ENCODE peak calls at places on chromosomes 6 and 20, in ten cellular contexts. One of them, this sample, is unnamed.

GRCh38 chr6:10421508-10422281 is 6.8 kb upstream of the TFAP2A start:
- DNase-seq in cardiac muscle cell: no peak
- DNase-seq in dermis blood vessel endothelial cell: no peak
- DNase-seq in iPS DF 6.9: no peak
- DNase-seq in bronchial epithelial cell: no peak
- DNase-seq in ELF-1: peak
- DNase-seq in H4: no peak
- DNase-seq in NCI-H1092: no peak
- DNase-seq in upper lobe of right lung: no peak
- DNase-seq in right lobe of liver: no peak
- DNase-seq in this sample: no peak

GRCh38 chr6:137217801-137218472 is 1.2 kb downstream of the IFNGR1 start:
- DNase-seq in cardiac muscle cell: no peak
- DNase-seq in dermis blood vessel endothelial cell: peak
- DNase-seq in iPS DF 6.9: no peak
- DNase-seq in bronchial epithelial cell: peak
- DNase-seq in ELF-1: no peak
- DNase-seq in H4: no peak
- DNase-seq in NCI-H1092: no peak
- DNase-seq in upper lobe of right lung: no peak
- DNase-seq in right lobe of liver: no peak
- DNase-seq in this sample: peak

GRCh38 chr20:25233016-25233772 is 14.7 kb upstream of the PYGB start:
- DNase-seq in cardiac muscle cell: no peak
- DNase-seq in dermis blood vessel endothelial cell: peak
- DNase-seq in iPS DF 6.9: no peak
- DNase-seq in bronchial epithelial cell: peak
- DNase-seq in ELF-1: peak
- DNase-seq in H4: peak
- DNase-seq in NCI-H1092: peak
- DNase-seq in upper lobe of right lung: peak
- DNase-seq in right lobe of liver: peak
- DNase-seq in this sample: peak

GRCh38 chr6:154653853-154654252 is 79.4 kb upstream of the SCAF8 start:
- DNase-seq in cardiac muscle cell: no peak
- DNase-seq in dermis blood vessel endothelial cell: peak
- DNase-seq in iPS DF 6.9: no peak
- DNase-seq in bronchial epithelial cell: peak
- DNase-seq in ELF-1: no peak
- DNase-seq in H4: peak
- DNase-seq in NCI-H1092: no peak
- DNase-seq in upper lobe of right lung: no peak
- DNase-seq in right lobe of liver: no peak
- DNase-seq in this sample: peak

GRCh38 chr6:122726649-122727048 is 52.9 kb upstream of the FABP7 start:
- DNase-seq in cardiac muscle cell: peak
- DNase-seq in dermis blood vessel endothelial cell: peak
- DNase-seq in iPS DF 6.9: peak
- DNase-seq in bronchial epithelial cell: peak
- DNase-seq in ELF-1: peak
- DNase-seq in H4: no peak
- DNase-seq in NCI-H1092: no peak
- DNase-seq in upper lobe of right lung: no peak
- DNase-seq in right lobe of liver: no peak
- DNase-seq in this sample: peak

GRCh38 chr20:18390201-18390600 is 76.6 kb downstream of the DZANK1 start:
- DNase-seq in cardiac muscle cell: no peak
- DNase-seq in dermis blood vessel endothelial cell: peak
- DNase-seq in iPS DF 6.9: no peak
- DNase-seq in bronchial epithelial cell: no peak
- DNase-seq in ELF-1: no peak
- DNase-seq in H4: no peak
- DNase-seq in NCI-H1092: no peak
- DNase-seq in upper lobe of right lung: no peak
- DNase-seq in right lobe of liver: no peak
- DNase-seq in this sample: no peak

GRCh38 chr6:53086302-53086701 is 21.1 kb downstream of the FBXO9 start:
- DNase-seq in cardiac muscle cell: no peak
- DNase-seq in dermis blood vessel endothelial cell: no peak
- DNase-seq in iPS DF 6.9: no peak
- DNase-seq in bronchial epithelial cell: no peak
- DNase-seq in ELF-1: no peak
- DNase-seq in H4: no peak
- DNase-seq in NCI-H1092: no peak
- DNase-seq in upper lobe of right lung: no peak
- DNase-seq in right lobe of liver: no peak
- DNase-seq in this sample: no peak

GRCh38 chr20:50242863-50243609 is 52.4 kb downstream of the CEBPB start:
- DNase-seq in cardiac muscle cell: no peak
- DNase-seq in dermis blood vessel endothelial cell: peak
- DNase-seq in iPS DF 6.9: no peak
- DNase-seq in bronchial epithelial cell: peak
- DNase-seq in ELF-1: no peak
- DNase-seq in H4: peak
- DNase-seq in NCI-H1092: peak
- DNase-seq in upper lobe of right lung: no peak
- DNase-seq in right lobe of liver: no peak
- DNase-seq in this sample: no peak

GRCh38 chr6:54236984-54237383 is 71.3 kb upstream of the TINAG start:
- DNase-seq in cardiac muscle cell: no peak
- DNase-seq in dermis blood vessel endothelial cell: no peak
- DNase-seq in iPS DF 6.9: no peak
- DNase-seq in bronchial epithelial cell: peak
- DNase-seq in ELF-1: peak
- DNase-seq in H4: no peak
- DNase-seq in NCI-H1092: no peak
- DNase-seq in upper lobe of right lung: no peak
- DNase-seq in right lobe of liver: no peak
- DNase-seq in this sample: peak

GRCh38 chr20:29123861-29124260 is 2133.6 kb upstream of the DEFB115 start:
- DNase-seq in cardiac muscle cell: no peak
- DNase-seq in dermis blood vessel endothelial cell: no peak
- DNase-seq in iPS DF 6.9: no peak
- DNase-seq in bronchial epithelial cell: no peak
- DNase-seq in ELF-1: no peak
- DNase-seq in H4: no peak
- DNase-seq in NCI-H1092: no peak
- DNase-seq in upper lobe of right lung: no peak
- DNase-seq in right lobe of liver: no peak
- DNase-seq in this sample: no peak

GRCh38 chr6:135092724-135093123 is 38.1 kb upstream of the HBS1L start:
- DNase-seq in cardiac muscle cell: no peak
- DNase-seq in dermis blood vessel endothelial cell: no peak
- DNase-seq in iPS DF 6.9: no peak
- DNase-seq in bronchial epithelial cell: no peak
- DNase-seq in ELF-1: no peak
- DNase-seq in H4: no peak
- DNase-seq in NCI-H1092: no peak
- DNase-seq in upper lobe of right lung: no peak
- DNase-seq in right lobe of liver: no peak
- DNase-seq in this sample: no peak

GRCh38 chr20:57618091-57618765 is 2.0 kb downstream of the ZBP1 start:
- DNase-seq in cardiac muscle cell: no peak
- DNase-seq in dermis blood vessel endothelial cell: peak
- DNase-seq in iPS DF 6.9: no peak
- DNase-seq in bronchial epithelial cell: peak
- DNase-seq in ELF-1: peak
- DNase-seq in H4: no peak
- DNase-seq in NCI-H1092: no peak
- DNase-seq in upper lobe of right lung: peak
- DNase-seq in right lobe of liver: no peak
- DNase-seq in this sample: peak

GRCh38 chr6:138442663-138443062 is 38.6 kb downstream of the HEBP2 start:
- DNase-seq in cardiac muscle cell: no peak
- DNase-seq in dermis blood vessel endothelial cell: no peak
- DNase-seq in iPS DF 6.9: no peak
- DNase-seq in bronchial epithelial cell: no peak
- DNase-seq in ELF-1: no peak
- DNase-seq in H4: no peak
- DNase-seq in NCI-H1092: no peak
- DNase-seq in upper lobe of right lung: no peak
- DNase-seq in right lobe of liver: no peak
- DNase-seq in this sample: no peak

GRCh38 chr20:24131684-24132083 is 143.1 kb upstream of the GGTLC1 start:
- DNase-seq in cardiac muscle cell: no peak
- DNase-seq in dermis blood vessel endothelial cell: peak
- DNase-seq in iPS DF 6.9: no peak
- DNase-seq in bronchial epithelial cell: no peak
- DNase-seq in ELF-1: no peak
- DNase-seq in H4: no peak
- DNase-seq in NCI-H1092: no peak
- DNase-seq in upper lobe of right lung: no peak
- DNase-seq in right lobe of liver: no peak
- DNase-seq in this sample: no peak

GRCh38 chr20:1324598-1325172 is 4.3 kb downstream of the SDCBP2 start:
- DNase-seq in cardiac muscle cell: no peak
- DNase-seq in dermis blood vessel endothelial cell: peak
- DNase-seq in iPS DF 6.9: no peak
- DNase-seq in bronchial epithelial cell: no peak
- DNase-seq in ELF-1: no peak
- DNase-seq in H4: peak
- DNase-seq in NCI-H1092: no peak
- DNase-seq in upper lobe of right lung: no peak
- DNase-seq in right lobe of liver: no peak
- DNase-seq in this sample: no peak

GRCh38 chr6:28794175-28795002 is 129.4 kb downstream of the TRIM27 start:
- DNase-seq in cardiac muscle cell: peak
- DNase-seq in dermis blood vessel endothelial cell: peak
- DNase-seq in iPS DF 6.9: no peak
- DNase-seq in bronchial epithelial cell: peak
- DNase-seq in ELF-1: peak
- DNase-seq in H4: peak
- DNase-seq in NCI-H1092: no peak
- DNase-seq in upper lobe of right lung: no peak
- DNase-seq in right lobe of liver: no peak
- DNase-seq in this sample: peak

GRCh38 chr6:156434049-156434794 is 343.0 kb upstream of the ARID1B start:
- DNase-seq in cardiac muscle cell: no peak
- DNase-seq in dermis blood vessel endothelial cell: no peak
- DNase-seq in iPS DF 6.9: no peak
- DNase-seq in bronchial epithelial cell: no peak
- DNase-seq in ELF-1: no peak
- DNase-seq in H4: no peak
- DNase-seq in NCI-H1092: no peak
- DNase-seq in upper lobe of right lung: no peak
- DNase-seq in right lobe of liver: no peak
- DNase-seq in this sample: no peak

GRCh38 chr6:6665505-6665904 is 77.0 kb downstream of the LY86 start:
- DNase-seq in cardiac muscle cell: no peak
- DNase-seq in dermis blood vessel endothelial cell: peak
- DNase-seq in iPS DF 6.9: no peak
- DNase-seq in bronchial epithelial cell: no peak
- DNase-seq in ELF-1: peak
- DNase-seq in H4: no peak
- DNase-seq in NCI-H1092: no peak
- DNase-seq in upper lobe of right lung: no peak
- DNase-seq in right lobe of liver: no peak
- DNase-seq in this sample: no peak

GRCh38 chr20:62817975-62818591 is 1.2 kb downstream of the COL9A3 start:
- DNase-seq in cardiac muscle cell: no peak
- DNase-seq in dermis blood vessel endothelial cell: no peak
- DNase-seq in iPS DF 6.9: no peak
- DNase-seq in bronchial epithelial cell: no peak
- DNase-seq in ELF-1: no peak
- DNase-seq in H4: no peak
- DNase-seq in NCI-H1092: no peak
- DNase-seq in upper lobe of right lung: no peak
- DNase-seq in right lobe of liver: no peak
- DNase-seq in this sample: no peak

GRCh38 chr6:124057448-124057847 is 253.8 kb downstream of the NKAIN2 start:
- DNase-seq in cardiac muscle cell: no peak
- DNase-seq in dermis blood vessel endothelial cell: no peak
- DNase-seq in iPS DF 6.9: no peak
- DNase-seq in bronchial epithelial cell: no peak
- DNase-seq in ELF-1: no peak
- DNase-seq in H4: no peak
- DNase-seq in NCI-H1092: peak
- DNase-seq in upper lobe of right lung: no peak
- DNase-seq in right lobe of liver: no peak
- DNase-seq in this sample: no peak

GRCh38 chr6:14383393-14384174 is 266.0 kb downstream of the CD83 start:
- DNase-seq in cardiac muscle cell: no peak
- DNase-seq in dermis blood vessel endothelial cell: no peak
- DNase-seq in iPS DF 6.9: no peak
- DNase-seq in bronchial epithelial cell: no peak
- DNase-seq in ELF-1: peak
- DNase-seq in H4: no peak
- DNase-seq in NCI-H1092: no peak
- DNase-seq in upper lobe of right lung: no peak
- DNase-seq in right lobe of liver: no peak
- DNase-seq in this sample: peak

GRCh38 chr20:62405981-62406513 is 1.0 kb downstream of the CABLES2 start:
- DNase-seq in cardiac muscle cell: no peak
- DNase-seq in dermis blood vessel endothelial cell: no peak
- DNase-seq in iPS DF 6.9: no peak
- DNase-seq in bronchial epithelial cell: no peak
- DNase-seq in ELF-1: no peak
- DNase-seq in H4: no peak
- DNase-seq in NCI-H1092: no peak
- DNase-seq in upper lobe of right lung: no peak
- DNase-seq in right lobe of liver: no peak
- DNase-seq in this sample: no peak

GRCh38 chr6:109799664-109800063 is 108.6 kb downstream of the FIG4 start:
- DNase-seq in cardiac muscle cell: no peak
- DNase-seq in dermis blood vessel endothelial cell: no peak
- DNase-seq in iPS DF 6.9: no peak
- DNase-seq in bronchial epithelial cell: peak
- DNase-seq in ELF-1: no peak
- DNase-seq in H4: no peak
- DNase-seq in NCI-H1092: no peak
- DNase-seq in upper lobe of right lung: no peak
- DNase-seq in right lobe of liver: no peak
- DNase-seq in this sample: no peak

GRCh38 chr6:154925130-154925529 is 70.0 kb upstream of the TIAM2 start:
- DNase-seq in cardiac muscle cell: no peak
- DNase-seq in dermis blood vessel endothelial cell: no peak
- DNase-seq in iPS DF 6.9: no peak
- DNase-seq in bronchial epithelial cell: no peak
- DNase-seq in ELF-1: no peak
- DNase-seq in H4: no peak
- DNase-seq in NCI-H1092: no peak
- DNase-seq in upper lobe of right lung: no peak
- DNase-seq in right lobe of liver: no peak
- DNase-seq in this sample: peak

GRCh38 chr6:16278048-16278724 is 39.8 kb downstream of the GMPR start:
- DNase-seq in cardiac muscle cell: peak
- DNase-seq in dermis blood vessel endothelial cell: no peak
- DNase-seq in iPS DF 6.9: no peak
- DNase-seq in bronchial epithelial cell: peak
- DNase-seq in ELF-1: no peak
- DNase-seq in H4: no peak
- DNase-seq in NCI-H1092: no peak
- DNase-seq in upper lobe of right lung: no peak
- DNase-seq in right lobe of liver: no peak
- DNase-seq in this sample: no peak

GRCh38 chr6:75882734-75883133 is 133.7 kb downstream of the MYO6 start:
- DNase-seq in cardiac muscle cell: no peak
- DNase-seq in dermis blood vessel endothelial cell: peak
- DNase-seq in iPS DF 6.9: no peak
- DNase-seq in bronchial epithelial cell: peak
- DNase-seq in ELF-1: no peak
- DNase-seq in H4: peak
- DNase-seq in NCI-H1092: no peak
- DNase-seq in upper lobe of right lung: no peak
- DNase-seq in right lobe of liver: no peak
- DNase-seq in this sample: no peak

GRCh38 chr6:3291987-3292386 is 33.2 kb downstream of the PSMG4 start:
- DNase-seq in cardiac muscle cell: no peak
- DNase-seq in dermis blood vessel endothelial cell: peak
- DNase-seq in iPS DF 6.9: no peak
- DNase-seq in bronchial epithelial cell: no peak
- DNase-seq in ELF-1: no peak
- DNase-seq in H4: no peak
- DNase-seq in NCI-H1092: no peak
- DNase-seq in upper lobe of right lung: no peak
- DNase-seq in right lobe of liver: no peak
- DNase-seq in this sample: no peak

GRCh38 chr6:93896081-93896480 is 476.7 kb upstream of the EPHA7 start:
- DNase-seq in cardiac muscle cell: no peak
- DNase-seq in dermis blood vessel endothelial cell: no peak
- DNase-seq in iPS DF 6.9: no peak
- DNase-seq in bronchial epithelial cell: no peak
- DNase-seq in ELF-1: no peak
- DNase-seq in H4: no peak
- DNase-seq in NCI-H1092: no peak
- DNase-seq in upper lobe of right lung: no peak
- DNase-seq in right lobe of liver: no peak
- DNase-seq in this sample: no peak